ENCODE peak calls at places on chromosomes 13 and 19, in eight cellular contexts. A, X, Q, I, P, B, D and F are unnamed samples.

GRCh38 chr19:33246729-33247440 is 21.2 kb upstream of the SLC7A10 start:
- DNase-seq in I (no peak), X (no peak), A (no peak), D (no peak), Q (no peak), B (no peak), P (no peak), F (no peak)

GRCh38 chr19:58407658-58408151 is 744 bp upstream of the ZNF584 start:
- DNase-seq in Q (no peak), D (no peak), P (no peak), A (no peak), X (no peak), B (no peak), I (no peak), F (no peak)

GRCh38 chr19:13938361-13939027 is at the start of gene PODNL1:
- DNase-seq in B (no peak), Q (no peak), I (no peak), X (no peak), P (no peak), D (peak), A (peak), F (no peak)

GRCh38 chr13:46675016-46675415 is 121.9 kb downstream of the ESD start:
- DNase-seq in Q (no peak), X (no peak), A (no peak), I (no peak), D (no peak), B (no peak), P (no peak), F (no peak)

GRCh38 chr19:5339950-5340636 is 519 bp downstream of the PTPRS start:
- DNase-seq in B (peak), X (no peak), P (no peak), A (no peak), D (peak), Q (no peak), I (no peak), F (no peak)

GRCh38 chr19:18321729-18322091 is 1.2 kb downstream of the LSM4 start:
- DNase-seq in A (peak), I (no peak), Q (no peak), P (peak), X (no peak), D (peak), B (no peak), F (no peak)

GRCh38 chr13:30572859-30573275 is 44.9 kb upstream of the USPL1 start:
- DNase-seq in D (peak), I (no peak), A (peak), P (no peak), Q (no peak), X (peak), B (peak), F (no peak)

GRCh38 chr13:100347941-100348340 is 240.6 kb downstream of the GGACT start:
- DNase-seq in B (no peak), X (no peak), A (peak), I (no peak), D (no peak), Q (no peak), P (no peak), F (no peak)

GRCh38 chr19:1889907-1890306 is 4.6 kb upstream of the ABHD17A start:
- DNase-seq in A (no peak), Q (no peak), P (no peak), I (no peak), X (no peak), D (no peak), B (no peak), F (no peak)

GRCh38 chr13:29901714-29902631 is 51.6 kb upstream of the UBL3 start:
- DNase-seq in A (peak), D (peak), P (peak), X (peak), B (no peak), I (no peak), Q (no peak), F (no peak)